ENCODE peak calls at places on chromosomes 13 and 19, in seven cellular contexts. T is heart left ventricle, O is breast epithelium, Z is lower leg skin, A is body of pancreas, K is uterus, I is stomach. U is an unnamed sample.

GRCh38 chr13:94860981-94861407 is 148.6 kb upstream of the SOX21 start:
- DNase-seq in K (no peak), A (no peak), O (no peak), T (no peak), I (no peak), Z (no peak), U (peak)

GRCh38 chr13:24631922-24632321 is 48.3 kb upstream of the ATP12A start:
- DNase-seq in O (no peak), K (no peak), A (no peak), T (no peak), Z (peak), I (no peak), U (no peak)

GRCh38 chr19:1088419-1089066 is 6.6 kb downstream of the POLR2E start:
- DNase-seq in T (no peak), K (no peak), A (no peak), O (no peak), I (peak), Z (no peak), U (no peak)

GRCh38 chr13:72692884-72693514 is 34.4 kb downstream of the MZT1 start:
- DNase-seq in A (no peak), I (no peak), O (no peak), Z (no peak), K (no peak), T (no peak), U (no peak)

GRCh38 chr19:50046649-50047503 is 21.1 kb downstream of the ZNF473 start:
- DNase-seq in T (no peak), A (peak), K (no peak), O (peak), Z (peak), I (peak), U (no peak)

GRCh38 chr19:47210689-47211316 is 20.2 kb downstream of the BBC3 start:
- DNase-seq in I (peak), O (peak), T (peak), Z (peak), A (peak), K (peak), U (no peak)

GRCh38 chr19:34244611-34245299 is 9.6 kb upstream of the GARRE1 start:
- DNase-seq in O (no peak), T (no peak), Z (peak), I (no peak), A (peak), K (no peak), U (no peak)

GRCh38 chr13:62142048-62142447 is 726.4 kb upstream of the PCDH20 start:
- DNase-seq in K (no peak), O (no peak), A (no peak), T (no peak), I (no peak), Z (no peak), U (no peak)

GRCh38 chr13:94305463-94305862 is 174.0 kb downstream of the DCT start:
- DNase-seq in K (no peak), A (no peak), O (no peak), Z (no peak), I (no peak), T (no peak), U (no peak)

GRCh38 chr13:59957438-59957837 is 206.3 kb downstream of the DIAPH3 start:
- DNase-seq in K (no peak), O (no peak), Z (no peak), A (no peak), T (no peak), I (no peak), U (no peak)

GRCh38 chr19:53906211-53907192 is 2.6 kb upstream of the CACNG7 start:
- DNase-seq in T (peak), I (peak), Z (no peak), K (no peak), A (peak), O (no peak), U (peak)

GRCh38 chr19:1237754-1238372 is at the start of gene CBARP:
- DNase-seq in I (no peak), Z (no peak), O (no peak), A (peak), T (peak), K (peak), U (no peak)

GRCh38 chr13:113969973-113970611 is 3.8 kb downstream of the C13orf46 start:
- DNase-seq in O (peak), Z (peak), I (peak), T (no peak), K (no peak), A (peak), U (no peak)

GRCh38 chr13:105936816-105937215 is 598.6 kb downstream of the EFNB2 start:
- DNase-seq in I (no peak), T (no peak), Z (no peak), A (no peak), O (no peak), K (no peak), U (no peak)

GRCh38 chr19:46211201-46211881 is 18.2 kb upstream of the IGFL1 start:
- DNase-seq in K (no peak), T (no peak), A (peak), I (peak), O (peak), Z (no peak), U (no peak)

GRCh38 chr13:23743269-23743668 is 145.9 kb downstream of the MIPEP start:
- DNase-seq in I (no peak), K (no peak), Z (no peak), A (no peak), O (no peak), T (no peak), U (no peak)

GRCh38 chr13:24131749-24132148 is 28.8 kb upstream of the SPATA13 start:
- DNase-seq in T (no peak), I (no peak), A (no peak), Z (no peak), O (no peak), K (no peak), U (no peak)

GRCh38 chr19:2840794-2841790 is at the start of gene ZNF555:
- DNase-seq in T (peak), K (peak), I (peak), A (peak), O (peak), Z (peak), U (peak)
- TF ChIP-seq POLR2A in T (peak), K (no peak), I (no peak), A (peak), O (no peak), Z (no peak), U (peak)

GRCh38 chr19:29845576-29846176 is 33.9 kb downstream of the CCNE1 start:
- DNase-seq in T (no peak), K (peak), A (no peak), I (no peak), O (no peak), Z (peak), U (peak)
- TF ChIP-seq POLR2A in T (no peak), K (no peak), A (no peak), I (no peak), O (no peak), Z (no peak), U (peak)

GRCh38 chr19:35509018-35509652 is 4.3 kb downstream of the DMKN start:
- DNase-seq in I (peak), Z (no peak), T (no peak), A (peak), O (peak), K (no peak), U (no peak)

GRCh38 chr19:35508129-35508528 is 5.3 kb downstream of the DMKN start:
- DNase-seq in O (no peak), I (no peak), Z (no peak), K (no peak), T (no peak), A (no peak), U (no peak)

GRCh38 chr19:35511337-35511736 is 2.1 kb downstream of the DMKN start:
- DNase-seq in Z (no peak), T (no peak), K (no peak), O (no peak), A (no peak), I (no peak), U (no peak)

GRCh38 chr19:35510626-35510964 is 2.9 kb downstream of the DMKN start:
- DNase-seq in Z (no peak), T (no peak), K (no peak), A (no peak), O (no peak), I (no peak), U (no peak)

DNA sequence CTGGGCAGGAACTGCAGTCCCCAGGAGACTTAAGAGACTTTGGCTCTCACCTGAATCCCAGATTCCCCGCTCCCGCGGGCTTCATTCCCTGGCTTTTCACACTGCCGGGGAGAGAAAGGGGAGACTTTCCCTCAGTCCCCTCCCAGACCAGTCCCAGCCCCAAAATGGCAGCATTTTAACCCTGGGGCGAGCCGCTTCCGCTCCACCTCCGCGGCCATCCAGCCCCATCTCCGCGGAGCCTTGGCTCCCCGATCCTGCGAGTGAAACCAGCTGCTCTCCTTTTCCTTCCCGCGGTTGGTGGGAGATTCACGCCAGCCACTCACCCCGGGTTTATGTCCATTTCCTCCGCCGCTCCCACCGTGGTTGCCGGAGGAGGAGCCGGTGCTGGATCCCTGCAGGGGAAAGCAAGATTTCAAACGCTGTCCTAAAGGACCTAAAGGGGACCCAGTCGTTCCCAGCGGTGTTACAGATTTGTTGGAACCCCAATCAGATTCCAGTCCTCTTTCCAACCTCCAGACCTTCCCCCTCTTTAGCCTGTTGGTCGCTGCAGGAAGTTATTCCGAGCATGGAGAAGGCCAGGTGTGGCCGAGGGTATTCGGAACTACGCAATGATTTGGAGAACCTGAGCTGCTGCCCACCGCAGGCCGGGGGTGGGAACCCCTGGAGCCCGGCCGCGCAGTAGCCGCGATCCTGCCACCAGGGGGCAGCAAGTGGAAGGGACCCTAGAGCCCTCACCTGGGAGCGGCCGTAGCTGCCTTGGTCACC is 3.4 kb downstream of the DMKN start:
- DNase-seq in A (peak), I (peak), T (peak), O (peak), K (peak), Z (peak), U (peak)
- TF ChIP-seq POLR2A in A (peak), I (no peak), T (no peak), O (no peak), K (no peak), Z (no peak), U (no peak)

GRCh38 chr19:45070214-45070613 is 6.1 kb downstream of the ZNF296 start:
- DNase-seq in I (no peak), Z (no peak), O (no peak), A (no peak), K (no peak), T (no peak), U (no peak)
- TF ChIP-seq POLR2A in I (no peak), Z (no peak), O (no peak), A (no peak), K (no peak), T (no peak), U (no peak)